ENCODE peak calls at places on chromosomes 13 and 19, in four cellular contexts. N is hepatocyte, H is fibroblast of the aortic adventitia, T is stomach. B is an unnamed sample.

GRCh38 chr13:101217086-101217485 is 199.2 kb downstream of the NALCN start:
- DNase-seq in N (no peak), H (no peak), T (no peak), B (no peak)

GRCh38 chr19:47512183-47512947 is 2.5 kb downstream of the NAPA start:
- DNase-seq in N (peak; percentile 81), H (peak; percentile 64), T (peak; percentile 83), B (no peak)

GRCh38 chr13:111382877-111383276 is 62.4 kb downstream of the TEX29 start:
- DNase-seq in N (no peak), H (no peak), T (peak; percentile 22), B (no peak)

GRCh38 chr19:16623576-16623975 is 4.4 kb downstream of the MED26 start:
- DNase-seq in N (no peak), H (no peak), T (no peak), B (no peak)

GRCh38 chr19:35755550-35756371 is 1.1 kb downstream of the HSPB6 start:
- DNase-seq in N (peak; percentile 70), H (peak; percentile 85), T (peak; percentile 60), B (no peak)

GRCh38 chr13:48222358-48223015 is 10.5 kb upstream of the ITM2B start:
- DNase-seq in N (no peak), H (peak; percentile 78), T (no peak), B (no peak)

GRCh38 chr19:1843116-1843515 is 5.2 kb downstream of the REXO1 start:
- DNase-seq in N (no peak), H (no peak), T (no peak), B (no peak)

GRCh38 chr19:41530761-41531301 is 45.1 kb upstream of the CEACAM21 start:
- DNase-seq in N (no peak), H (no peak), T (no peak), B (no peak)

GRCh38 chr19:7871530-7872305 is 2.5 kb downstream of the PRR36 start:
- DNase-seq in N (peak; percentile 91), H (peak; percentile 97), T (peak; percentile 97), B (peak; percentile 19)

GRCh38 chr19:850221-850978 is 1.7 kb upstream of the ELANE start:
- DNase-seq in N (peak; percentile 78), H (peak; percentile 97), T (peak; percentile 83), B (no peak)

GRCh38 chr19:53944933-53945332 is 17.8 kb upstream of the CACNG8 start:
- DNase-seq in N (no peak), H (no peak), T (no peak), B (no peak)

GRCh38 chr13:40316301-40316700 is 350.1 kb downstream of the FOXO1 start:
- DNase-seq in N (no peak), H (no peak), T (no peak), B (no peak)

GRCh38 chr19:3576696-3577443 is 4.1 kb downstream of the HMG20B start:
- DNase-seq in N (peak; percentile 88), H (peak; percentile 80), T (peak; percentile 48), B (no peak)

GRCh38 chr13:79457948-79458347 is 23.0 kb upstream of the NDFIP2 start:
- DNase-seq in N (peak; percentile 9), H (peak; percentile 44), T (no peak), B (no peak)

GRCh38 chr19:30070970-30071632 is 129.1 kb downstream of the URI1 start:
- DNase-seq in N (no peak), H (no peak), T (no peak), B (no peak)

GRCh38 chr19:43435775-43436174 is 21.1 kb downstream of the TEX101 start:
- DNase-seq in N (no peak), H (no peak), T (no peak), B (no peak)

GRCh38 chr13:46565808-46566750 is 13.1 kb downstream of the LRCH1 start:
- DNase-seq in N (no peak), H (no peak), T (no peak), B (no peak)

GRCh38 chr13:87331178-87331577 is 340.0 kb upstream of the SLITRK5 start:
- DNase-seq in N (peak; percentile 15), H (no peak), T (no peak), B (no peak)

GRCh38 chr13:99782669-99783068 is 188.9 kb downstream of the ZIC5 start:
- DNase-seq in N (no peak), H (no peak), T (no peak), B (no peak)

GRCh38 chr19:48965806-48966540 is 864 bp downstream of the FTL start:
- DNase-seq in N (peak; percentile 88), H (peak; percentile 79), T (peak; percentile 87), B (no peak)

GRCh38 chr13:71320452-71320851 is 546.6 kb downstream of the DACH1 start:
- DNase-seq in N (peak; percentile 23), H (no peak), T (no peak), B (no peak)

GRCh38 chr19:41577144-41577830 is 1.3 kb downstream of the CEACAM21 start:
- DNase-seq in N (no peak), H (no peak), T (no peak), B (no peak)

GRCh38 chr19:38880076-38880881 is 2.2 kb upstream of the RINL start:
- DNase-seq in N (no peak), H (no peak), T (no peak), B (peak; percentile 2)

GRCh38 chr19:47458672-47459071 is 13.0 kb downstream of the SLC8A2 start:
- DNase-seq in N (no peak), H (no peak), T (no peak), B (no peak)

GRCh38 chr13:80666782-80667537 is 326.0 kb upstream of the SPRY2 start:
- DNase-seq in N (no peak), H (peak; percentile 91), T (no peak), B (no peak)

GRCh38 chr19:38488096-38488495 is 54.6 kb downstream of the RYR1 start:
- DNase-seq in N (no peak), H (no peak), T (no peak), B (no peak)

DNA sequence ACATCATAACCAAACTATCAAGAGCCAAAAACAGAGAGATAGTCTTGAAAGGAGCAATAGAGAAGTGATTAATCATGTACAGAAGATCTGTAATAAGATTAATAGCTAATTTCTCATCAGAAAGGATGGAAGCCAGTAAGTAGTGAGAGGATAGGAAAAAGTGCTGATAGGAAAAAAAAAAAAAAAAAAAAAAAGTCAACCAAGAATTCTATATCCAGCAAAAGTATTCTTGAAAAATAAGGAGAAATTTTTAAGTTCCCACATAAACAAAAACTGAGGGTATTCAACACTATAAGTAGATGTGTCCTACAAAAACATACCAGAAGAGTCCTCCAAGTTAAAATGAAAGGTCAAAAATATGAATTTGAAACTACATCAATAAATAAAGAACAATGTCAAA is 218.7 kb upstream of the GPC6 start:
- DNase-seq in N (no peak), H (no peak), T (no peak), B (no peak)
- TF ChIP-seq CTCF in N (no peak), H (no peak), T (no peak), B (no peak)

GRCh38 chr19:13835791-13836723 is 40.8 kb downstream of the ZSWIM4 start:
- DNase-seq in N (no peak), H (no peak), T (no peak), B (no peak)

GRCh38 chr19:13832096-13832495 is 36.9 kb downstream of the ZSWIM4 start:
- DNase-seq in N (no peak), H (no peak), T (no peak), B (no peak)

GRCh38 chr19:13834308-13834790 is 39.1 kb downstream of the ZSWIM4 start:
- DNase-seq in N (peak; percentile 51), H (no peak), T (no peak), B (no peak)

GRCh38 chr19:13831560-13832056 is 36.4 kb downstream of the ZSWIM4 start:
- DNase-seq in N (no peak), H (no peak), T (no peak), B (no peak)

DNA sequence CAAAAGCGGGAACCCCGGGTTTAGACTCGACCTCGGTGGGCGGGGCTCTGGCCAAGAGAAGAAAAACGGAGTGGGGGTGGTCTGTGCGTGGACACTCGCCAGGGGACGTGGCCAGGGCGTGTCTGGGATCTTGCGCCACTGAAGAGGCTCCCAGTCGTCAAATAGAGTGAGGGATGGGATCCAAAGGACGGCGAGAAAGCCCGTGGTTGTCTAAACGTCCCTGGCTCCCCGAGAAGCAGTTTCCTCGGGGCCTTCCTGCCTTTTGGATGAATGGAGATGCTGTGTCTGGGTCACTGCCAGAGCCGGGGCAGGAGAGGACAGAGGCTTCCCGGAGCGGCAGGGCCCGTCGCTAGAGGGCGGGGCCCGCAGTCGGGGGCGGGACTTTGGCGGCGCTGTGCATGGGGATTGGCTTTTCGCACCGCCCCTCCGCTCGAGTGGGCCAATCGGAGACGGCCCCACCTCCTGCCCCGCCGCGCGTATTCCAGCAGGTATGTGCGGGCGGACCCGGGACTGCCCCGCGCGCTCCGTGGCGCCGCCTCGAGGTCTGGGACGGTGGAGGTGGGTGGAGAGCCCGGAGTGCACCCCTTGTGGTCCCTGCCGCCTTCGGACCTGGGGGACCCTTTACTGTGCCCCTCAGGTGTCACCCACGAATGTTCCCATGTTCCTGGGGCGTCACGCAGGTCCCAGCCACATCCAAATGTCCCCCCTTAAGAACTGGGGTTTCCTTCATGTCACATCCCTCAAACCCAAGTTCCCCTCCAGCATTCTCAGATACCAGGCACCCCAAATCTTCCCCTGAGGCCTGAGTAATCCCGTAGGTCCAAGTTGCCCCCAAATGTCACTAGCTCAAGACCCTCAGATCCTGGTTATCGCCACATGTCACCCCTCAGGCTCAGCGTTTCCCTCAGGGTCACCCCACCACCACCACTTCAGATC is 38.4 kb downstream of the ZSWIM4 start:
- DNase-seq in N (peak; percentile 96), H (peak; percentile 82), T (peak; percentile 95), B (peak; percentile 99)
- TF ChIP-seq CTCF in N (peak; percentile 40), H (peak; percentile 27), T (peak; percentile 9), B (peak; percentile 27)

GRCh38 chr13:50780201-50781015 is 63.1 kb downstream of the DLEU7 start:
- DNase-seq in N (no peak), H (peak; percentile 19), T (no peak), B (no peak)
- TF ChIP-seq CTCF in N (no peak), H (no peak), T (no peak), B (no peak)

GRCh38 chr19:14112809-14113385 is 4.7 kb downstream of the PRKACA start:
- DNase-seq in N (no peak), H (peak; percentile 36), T (no peak), B (no peak)

GRCh38 chr19:14111486-14111885 is 6.1 kb downstream of the PRKACA start:
- DNase-seq in N (no peak), H (no peak), T (no peak), B (no peak)

GRCh38 chr19:14113762-14114414 is 3.7 kb downstream of the PRKACA start:
- DNase-seq in N (peak; percentile 6), H (no peak), T (no peak), B (no peak)

GRCh38 chr19:14110650-14111049 is 6.9 kb downstream of the PRKACA start:
- DNase-seq in N (no peak), H (no peak), T (no peak), B (no peak)

DNA sequence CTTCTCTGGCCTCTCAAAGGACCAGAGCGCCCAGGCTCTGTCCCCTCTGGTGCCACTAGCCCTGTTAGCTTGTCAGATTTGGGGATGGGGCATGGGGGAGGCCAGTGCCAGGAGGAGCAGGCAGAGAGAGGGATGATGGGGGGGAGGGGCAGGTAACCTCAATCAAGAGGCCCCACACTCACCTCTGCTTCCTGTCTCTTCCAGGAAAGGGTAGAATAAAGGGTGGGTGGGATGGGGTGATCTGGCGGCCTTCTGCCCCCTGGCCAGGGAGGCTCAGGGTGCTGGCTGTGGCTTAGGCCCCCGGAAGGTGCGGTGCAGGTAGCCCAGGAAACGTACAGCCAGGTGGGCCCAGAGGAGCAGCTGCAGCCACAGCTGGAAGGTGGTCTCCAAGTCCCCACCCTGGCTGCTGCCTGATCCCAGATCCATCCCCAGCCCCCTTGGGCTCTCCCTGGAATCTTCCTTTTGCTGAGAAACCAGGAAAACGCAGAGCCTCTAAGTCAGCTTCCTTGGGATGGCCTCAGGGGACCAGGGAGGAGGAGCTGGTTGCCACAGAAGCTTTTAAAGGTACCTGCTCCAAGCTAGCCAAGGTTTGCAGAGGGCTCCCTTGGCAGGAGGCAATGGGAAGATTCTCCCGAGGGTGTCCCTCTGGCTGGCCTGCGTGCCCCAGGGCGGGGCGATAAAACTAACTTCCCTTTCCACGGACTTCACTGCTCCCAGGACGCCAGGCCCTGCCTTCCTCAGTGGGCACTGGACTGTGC is 5.3 kb downstream of the PRKACA start:
- DNase-seq in N (no peak), H (peak; percentile 39), T (no peak), B (no peak)
- TF ChIP-seq CTCF in N (no peak), H (no peak), T (no peak), B (no peak)

GRCh38 chr19:18385675-18386542 is at the start of gene GDF15:
- DNase-seq in N (peak; percentile 92), H (peak; percentile 98), T (peak; percentile 96), B (no peak)
- TF ChIP-seq CTCF in N (peak; percentile 59), H (peak; percentile 88), T (peak; percentile 48), B (peak; percentile 21)